ENCODE peak calls at places on chromosomes 11 and 22, in four cellular contexts. One of them, this sample, is unnamed.

GRCh38 chr11:112784323-112785073 is 176.7 kb upstream of the NCAM1 start:
- DNase-seq in MV-4-11: no peak
- DNase-seq in cardiac muscle cell: peak
- DNase-seq in amniotic stem cell: no peak
- DNase-seq in this sample: no peak

GRCh38 chr22:46660604-46661201 is 40.5 kb downstream of the GRAMD4 start:
- DNase-seq in MV-4-11: no peak
- DNase-seq in cardiac muscle cell: no peak
- DNase-seq in amniotic stem cell: no peak
- DNase-seq in this sample: no peak

GRCh38 chr22:33653525-33654063 is 266.7 kb downstream of the LARGE1 start:
- DNase-seq in MV-4-11: no peak
- DNase-seq in cardiac muscle cell: no peak
- DNase-seq in amniotic stem cell: no peak
- DNase-seq in this sample: no peak

GRCh38 chr11:112795142-112795815 is 165.9 kb upstream of the NCAM1 start:
- DNase-seq in MV-4-11: no peak
- DNase-seq in cardiac muscle cell: no peak
- DNase-seq in amniotic stem cell: no peak
- DNase-seq in this sample: peak

GRCh38 chr11:86148339-86148738 is 79.5 kb upstream of the PICALM start:
- DNase-seq in MV-4-11: no peak
- DNase-seq in cardiac muscle cell: no peak
- DNase-seq in amniotic stem cell: no peak
- DNase-seq in this sample: no peak

GRCh38 chr11:12523180-12523924 is 146.0 kb downstream of the PARVA start:
- DNase-seq in MV-4-11: no peak
- DNase-seq in cardiac muscle cell: peak
- DNase-seq in amniotic stem cell: no peak
- DNase-seq in this sample: no peak

GRCh38 chr11:93605638-93606037 is 55.8 kb upstream of the CEP295 start:
- DNase-seq in MV-4-11: no peak
- DNase-seq in cardiac muscle cell: no peak
- DNase-seq in amniotic stem cell: no peak
- DNase-seq in this sample: no peak

GRCh38 chr11:100923555-100923954 is 206.1 kb downstream of the PGR start:
- DNase-seq in MV-4-11: no peak
- DNase-seq in cardiac muscle cell: no peak
- DNase-seq in amniotic stem cell: no peak
- DNase-seq in this sample: no peak

GRCh38 chr22:27252282-27253049 is 549.1 kb downstream of the MN1 start:
- DNase-seq in MV-4-11: peak
- DNase-seq in cardiac muscle cell: no peak
- DNase-seq in amniotic stem cell: no peak
- DNase-seq in this sample: no peak

GRCh38 chr11:35292290-35292689 is 127.1 kb downstream of the SLC1A2 start:
- DNase-seq in MV-4-11: no peak
- DNase-seq in cardiac muscle cell: no peak
- DNase-seq in amniotic stem cell: no peak
- DNase-seq in this sample: no peak

GRCh38 chr22:44671742-44672141 is 30.3 kb upstream of the PRR5 start:
- DNase-seq in MV-4-11: peak
- DNase-seq in cardiac muscle cell: no peak
- DNase-seq in amniotic stem cell: no peak
- DNase-seq in this sample: no peak

GRCh38 chr11:129280027-129280811 is 88.1 kb upstream of the ARHGAP32 start:
- DNase-seq in MV-4-11: no peak
- DNase-seq in cardiac muscle cell: no peak
- DNase-seq in amniotic stem cell: no peak
- DNase-seq in this sample: no peak

GRCh38 chr11:102390667-102391449 is 43.8 kb downstream of the BIRC2 start:
- DNase-seq in MV-4-11: peak
- DNase-seq in cardiac muscle cell: peak
- DNase-seq in amniotic stem cell: peak
- DNase-seq in this sample: peak

GRCh38 chr11:107951105-107951504 is 22.9 kb downstream of the RAB39A start:
- DNase-seq in MV-4-11: no peak
- DNase-seq in cardiac muscle cell: no peak
- DNase-seq in amniotic stem cell: no peak
- DNase-seq in this sample: no peak

GRCh38 chr22:23520875-23521441 is 59.1 kb downstream of the IGLL1 start:
- DNase-seq in MV-4-11: no peak
- DNase-seq in cardiac muscle cell: no peak
- DNase-seq in amniotic stem cell: no peak
- DNase-seq in this sample: peak

GRCh38 chr11:65310215-65310614 is 4.5 kb upstream of the CDC42EP2 start:
- DNase-seq in MV-4-11: no peak
- DNase-seq in cardiac muscle cell: no peak
- DNase-seq in amniotic stem cell: no peak
- DNase-seq in this sample: no peak

GRCh38 chr11:10975287-10975721 is 117.5 kb upstream of the ZBED5 start:
- DNase-seq in MV-4-11: no peak
- DNase-seq in cardiac muscle cell: no peak
- DNase-seq in amniotic stem cell: no peak
- DNase-seq in this sample: no peak

GRCh38 chr11:29616611-29617010 is 400.2 kb downstream of the KCNA4 start:
- DNase-seq in MV-4-11: peak
- DNase-seq in cardiac muscle cell: no peak
- DNase-seq in amniotic stem cell: no peak
- DNase-seq in this sample: no peak

GRCh38 chr11:9057032-9057431 is 34.4 kb downstream of the SCUBE2 start:
- DNase-seq in MV-4-11: no peak
- DNase-seq in cardiac muscle cell: no peak
- DNase-seq in amniotic stem cell: no peak
- DNase-seq in this sample: no peak

GRCh38 chr11:119432484-119433368 is 9.8 kb upstream of the THY1 start:
- DNase-seq in MV-4-11: no peak
- DNase-seq in cardiac muscle cell: no peak
- DNase-seq in amniotic stem cell: peak
- DNase-seq in this sample: no peak

GRCh38 chr11:16786131-16786530 is 47.7 kb downstream of the C11orf58 start:
- DNase-seq in MV-4-11: no peak
- DNase-seq in cardiac muscle cell: no peak
- DNase-seq in amniotic stem cell: no peak
- DNase-seq in this sample: no peak

GRCh38 chr11:75347781-75348613 is 3.5 kb downstream of the ARRB1 start:
- DNase-seq in MV-4-11: no peak
- DNase-seq in cardiac muscle cell: peak
- DNase-seq in amniotic stem cell: peak
- DNase-seq in this sample: no peak

GRCh38 chr11:128291835-128292234 is 295.5 kb downstream of the ETS1 start:
- DNase-seq in MV-4-11: no peak
- DNase-seq in cardiac muscle cell: no peak
- DNase-seq in amniotic stem cell: no peak
- DNase-seq in this sample: peak

GRCh38 chr11:1147792-1148191 is 10.0 kb upstream of the MUC5AC start:
- DNase-seq in MV-4-11: no peak
- DNase-seq in cardiac muscle cell: no peak
- DNase-seq in amniotic stem cell: no peak
- DNase-seq in this sample: no peak

GRCh38 chr22:22720724-22721261 is 76.4 kb downstream of the GGTLC2 start:
- DNase-seq in MV-4-11: peak
- DNase-seq in cardiac muscle cell: no peak
- DNase-seq in amniotic stem cell: no peak
- DNase-seq in this sample: no peak

GRCh38 chr11:57764527-57764926 is 2.9 kb downstream of the CTNND1 start:
- DNase-seq in MV-4-11: no peak
- DNase-seq in cardiac muscle cell: no peak
- DNase-seq in amniotic stem cell: no peak
- DNase-seq in this sample: no peak

GRCh38 chr22:44884968-44885805 is 124.6 kb downstream of the PHF21B start:
- DNase-seq in MV-4-11: no peak
- DNase-seq in cardiac muscle cell: no peak
- DNase-seq in amniotic stem cell: no peak
- DNase-seq in this sample: no peak

GRCh38 chr11:65649656-65650546 is 12.0 kb downstream of the SIPA1 start:
- DNase-seq in MV-4-11: no peak
- DNase-seq in cardiac muscle cell: no peak
- DNase-seq in amniotic stem cell: no peak
- DNase-seq in this sample: no peak

GRCh38 chr11:2847511-2847910 is 38.1 kb downstream of the CDKN1C start:
- DNase-seq in MV-4-11: no peak
- DNase-seq in cardiac muscle cell: no peak
- DNase-seq in amniotic stem cell: no peak
- DNase-seq in this sample: no peak

GRCh38 chr22:45621836-45622600 is 49.6 kb upstream of the ATXN10 start:
- DNase-seq in MV-4-11: no peak
- DNase-seq in cardiac muscle cell: no peak
- DNase-seq in amniotic stem cell: no peak
- DNase-seq in this sample: no peak

GRCh38 chr22:31093090-31093850 is 12.2 kb downstream of the SMTN start:
- DNase-seq in MV-4-11: no peak
- DNase-seq in cardiac muscle cell: peak
- DNase-seq in amniotic stem cell: no peak
- DNase-seq in this sample: no peak

GRCh38 chr22:41757507-41757906 is 43.0 kb upstream of the CCDC134 start:
- DNase-seq in MV-4-11: peak
- DNase-seq in cardiac muscle cell: no peak
- DNase-seq in amniotic stem cell: no peak
- DNase-seq in this sample: no peak

GRCh38 chr11:94876645-94877445 is 96.5 kb downstream of the CWC15 start:
- DNase-seq in MV-4-11: peak
- DNase-seq in cardiac muscle cell: peak
- DNase-seq in amniotic stem cell: peak
- DNase-seq in this sample: peak

GRCh38 chr22:32389685-32390084 is 22.4 kb downstream of the RTCB start:
- DNase-seq in MV-4-11: no peak
- DNase-seq in cardiac muscle cell: peak
- DNase-seq in amniotic stem cell: no peak
- DNase-seq in this sample: peak

GRCh38 chr22:45544588-45545170 is 42.0 kb downstream of the FBLN1 start:
- DNase-seq in MV-4-11: no peak
- DNase-seq in cardiac muscle cell: no peak
- DNase-seq in amniotic stem cell: no peak
- DNase-seq in this sample: no peak

GRCh38 chr22:35777335-35777975 is 59.8 kb downstream of the APOL5 start:
- DNase-seq in MV-4-11: no peak
- DNase-seq in cardiac muscle cell: no peak
- DNase-seq in amniotic stem cell: no peak
- DNase-seq in this sample: no peak

GRCh38 chr11:104432981-104433380 is 269.0 kb upstream of the PDGFD start:
- DNase-seq in MV-4-11: no peak
- DNase-seq in cardiac muscle cell: no peak
- DNase-seq in amniotic stem cell: no peak
- DNase-seq in this sample: no peak

GRCh38 chr22:39266398-39267030 is 21.7 kb upstream of the PDGFB start:
- DNase-seq in MV-4-11: peak
- DNase-seq in cardiac muscle cell: no peak
- DNase-seq in amniotic stem cell: no peak
- DNase-seq in this sample: no peak

This sample was measured in KBM-7.